ENCODE peak calls at places on chromosomes 16 and 17, in five cellular contexts. R, D, P, S and J are unnamed samples.

GRCh38 chr16:89557230-89557935 is 3.1 kb upstream of the RPL13 start:
- DNase-seq in R (peak), D (peak), P (peak), S (peak), J (peak)

GRCh38 chr16:86112178-86112577 is 213.2 kb downstream of the IRF8 start:
- DNase-seq in R (no peak), D (no peak), P (no peak), S (no peak), J (no peak)

GRCh38 chr16:15464401-15465186 is 30.2 kb downstream of the BMERB1 start:
- DNase-seq in R (no peak), D (no peak), P (peak), S (no peak), J (no peak)

GRCh38 chr17:7703584-7704574 is 1.1 kb upstream of the EFNB3 start:
- DNase-seq in R (peak), D (no peak), P (no peak), S (peak), J (no peak)

GRCh38 chr17:78769200-78769773 is 12.8 kb downstream of the CYTH1 start:
- DNase-seq in R (no peak), D (no peak), P (no peak), S (peak), J (no peak)

GRCh38 chr17:49180303-49180702 is 30.1 kb downstream of the GNGT2 start:
- DNase-seq in R (peak), D (peak), P (peak), S (peak), J (peak)

GRCh38 chr17:80663783-80664206 is 119.2 kb downstream of the RPTOR start:
- DNase-seq in R (no peak), D (peak), P (peak), S (no peak), J (peak)

GRCh38 chr17:59762022-59762825 is 54.8 kb downstream of the VMP1 start:
- DNase-seq in R (no peak), D (no peak), P (peak), S (no peak), J (no peak)

GRCh38 chr17:30808785-30809286 is 15.7 kb downstream of the CRLF3 start:
- DNase-seq in R (no peak), D (no peak), P (no peak), S (peak), J (no peak)

GRCh38 chr17:38969281-38969680 is 2.1 kb upstream of the FBXO47 start:
- DNase-seq in R (no peak), D (no peak), P (no peak), S (no peak), J (no peak)

GRCh38 chr16:27597361-27597760 is 47.4 kb downstream of the KATNIP start:
- DNase-seq in R (no peak), D (no peak), P (no peak), S (no peak), J (no peak)

GRCh38 chr16:57899771-57900661 is 70.9 kb downstream of the CNGB1 start:
- DNase-seq in R (peak), D (peak), P (peak), S (peak), J (peak)

GRCh38 chr16:86604436-86605220 is 26.3 kb downstream of the FOXL1 start:
- DNase-seq in R (no peak), D (no peak), P (no peak), S (peak), J (peak)

GRCh38 chr17:27985306-27985705 is 57.2 kb upstream of the NLK start:
- DNase-seq in R (no peak), D (no peak), P (no peak), S (no peak), J (no peak)

GRCh38 chr16:72963921-72964320 is 84.0 kb downstream of the ZFHX3 start:
- DNase-seq in R (no peak), D (no peak), P (peak), S (no peak), J (no peak)

GRCh38 chr17:18163528-18163927 is 20.1 kb upstream of the ALKBH5 start:
- DNase-seq in R (no peak), D (no peak), P (no peak), S (no peak), J (no peak)

GRCh38 chr16:57997528-57998265 is 2.8 kb downstream of the ZNF319 start:
- DNase-seq in R (no peak), D (no peak), P (no peak), S (no peak), J (no peak)

GRCh38 chr17:2064980-2065785 is 10.3 kb downstream of the HIC1 start:
- DNase-seq in R (no peak), D (peak), P (peak), S (peak), J (peak)

GRCh38 chr17:79160980-79161621 is 86.5 kb downstream of the ENGASE start:
- DNase-seq in R (no peak), D (no peak), P (no peak), S (peak), J (no peak)

GRCh38 chr17:2259769-2260536 is 43.6 kb downstream of the SMG6 start:
- DNase-seq in R (no peak), D (peak), P (peak), S (no peak), J (peak)

GRCh38 chr17:6908807-6909206 is 77.3 kb upstream of the TEKT1 start:
- DNase-seq in R (no peak), D (no peak), P (no peak), S (no peak), J (no peak)

GRCh38 chr17:51860934-51861561 is 297.5 kb downstream of the CA10 start:
- DNase-seq in R (no peak), D (no peak), P (no peak), S (peak), J (no peak)

GRCh38 chr17:41167561-41167960 is 460 bp downstream of the KRTAP4-3 start:
- DNase-seq in R (no peak), D (no peak), P (no peak), S (no peak), J (no peak)

GRCh38 chr17:57989011-57989345 is 924 bp upstream of the VEZF1 start:
- DNase-seq in R (peak), D (no peak), P (peak), S (no peak), J (no peak)

GRCh38 chr16:49050607-49051006 is 231.0 kb downstream of the CBLN1 start:
- DNase-seq in R (no peak), D (peak), P (no peak), S (no peak), J (no peak)

GRCh38 chr17:30780343-30780742 is 44.1 kb downstream of the CRLF3 start:
- DNase-seq in R (no peak), D (no peak), P (no peak), S (no peak), J (no peak)

GRCh38 chr17:69431835-69432234 is 17.3 kb downstream of the MAP2K6 start:
- DNase-seq in R (no peak), D (no peak), P (no peak), S (no peak), J (no peak)

GRCh38 chr17:69437475-69437874 is 23.0 kb downstream of the MAP2K6 start:
- DNase-seq in R (no peak), D (no peak), P (no peak), S (no peak), J (no peak)

GRCh38 chr17:69433093-69433492 is 18.6 kb downstream of the MAP2K6 start:
- DNase-seq in R (no peak), D (no peak), P (no peak), S (no peak), J (no peak)

GRCh38 chr17:69435986-69436696 is 21.6 kb downstream of the MAP2K6 start:
- DNase-seq in R (no peak), D (no peak), P (no peak), S (no peak), J (no peak)

GRCh38 chr17:69434164-69434579 is 19.7 kb downstream of the MAP2K6 start:
- DNase-seq in R (peak), D (no peak), P (peak), S (no peak), J (no peak)
- H3K27ac ChIP-seq in R (no peak), D (no peak), P (no peak), S (no peak), J (no peak)

GRCh38 chr17:37744633-37744927 is 279 bp downstream of the HNF1B start:
- DNase-seq in R (no peak), D (no peak), P (no peak), S (no peak), J (no peak)
- H3K4me3 ChIP-seq in R (no peak), D (no peak), P (no peak), S (no peak), J (no peak)

GRCh38 chr17:75350706-75351105 is 54.8 kb downstream of the GRB2 start:
- DNase-seq in R (no peak), D (no peak), P (no peak), S (no peak), J (no peak)

GRCh38 chr17:75349589-75349988 is 55.9 kb downstream of the GRB2 start:
- DNase-seq in R (no peak), D (no peak), P (no peak), S (no peak), J (no peak)

GRCh38 chr17:75353176-75353575 is 52.3 kb downstream of the GRB2 start:
- DNase-seq in R (no peak), D (no peak), P (no peak), S (no peak), J (no peak)

GRCh38 chr17:75350029-75350428 is 55.4 kb downstream of the GRB2 start:
- DNase-seq in R (no peak), D (no peak), P (no peak), S (peak), J (no peak)

DNA sequence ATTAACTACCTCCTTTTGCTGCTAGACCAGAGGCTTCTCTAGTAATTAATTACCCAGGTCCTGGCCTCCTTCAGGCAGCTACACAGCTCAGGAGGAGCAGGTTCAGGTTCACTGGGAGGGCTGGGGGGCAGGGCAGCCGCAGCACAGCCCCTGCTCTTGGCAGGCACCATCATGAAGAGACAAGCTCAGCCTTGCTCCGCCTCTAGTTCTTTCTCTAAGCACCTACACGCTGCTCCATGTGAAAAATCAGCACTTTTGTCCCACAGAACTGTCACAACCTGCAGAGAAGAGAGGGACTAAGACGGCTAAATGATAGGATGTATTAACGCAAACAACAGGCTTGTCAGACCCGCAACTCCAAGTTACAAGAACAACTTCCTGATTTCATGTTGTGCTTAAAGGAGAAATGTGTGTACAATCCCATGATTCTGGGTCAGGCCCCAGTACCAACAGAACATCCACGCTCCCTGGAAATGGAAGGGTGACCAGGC is 53.4 kb downstream of the GRB2 start:
- DNase-seq in R (peak), D (no peak), P (no peak), S (peak), J (no peak)
- H3K27ac ChIP-seq in R (peak), D (no peak), P (no peak), S (peak), J (no peak)

GRCh38 chr16:51114369-51114768 is 36.7 kb downstream of the SALL1 start:
- DNase-seq in R (no peak), D (no peak), P (no peak), S (no peak), J (no peak)
- H3K4me3 ChIP-seq in R (no peak), D (no peak), P (no peak), S (no peak), J (no peak)

DNA sequence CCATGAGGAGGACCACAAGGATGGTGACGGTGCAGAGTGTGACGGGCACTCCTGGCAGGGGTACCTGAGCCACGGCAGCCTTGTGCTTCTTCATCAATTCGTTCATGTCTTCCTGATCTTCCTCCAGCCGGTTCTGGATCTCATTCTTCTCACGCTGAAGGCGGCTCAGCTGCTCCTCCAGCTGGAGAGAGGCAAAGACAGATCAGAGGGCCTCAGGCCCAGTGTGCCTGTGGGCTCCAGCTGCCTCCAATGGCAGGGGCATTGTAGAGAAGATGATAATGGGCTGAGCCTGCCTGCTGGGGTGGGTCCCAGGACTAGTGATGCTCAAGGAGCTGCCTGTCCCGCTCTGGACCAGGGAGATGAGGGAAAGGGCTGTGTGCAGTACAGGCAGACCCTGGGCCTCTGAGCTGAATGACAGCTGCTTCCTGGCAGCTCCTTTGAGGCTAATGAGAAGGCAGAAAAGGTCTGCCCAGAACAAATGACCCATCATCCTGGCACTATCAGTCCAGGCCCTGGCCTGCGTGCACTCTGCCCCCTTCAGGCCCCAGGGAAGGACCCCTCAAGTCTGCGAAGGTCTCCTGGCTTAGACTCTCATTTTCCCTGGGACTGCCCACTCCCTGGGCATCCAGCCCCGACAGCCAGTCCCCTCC is 47.9 kb downstream of the PIPOX start:
- DNase-seq in R (no peak), D (no peak), P (no peak), S (no peak), J (no peak)
- H3K27ac ChIP-seq in R (no peak), D (no peak), P (no peak), S (no peak), J (no peak)

DNA sequence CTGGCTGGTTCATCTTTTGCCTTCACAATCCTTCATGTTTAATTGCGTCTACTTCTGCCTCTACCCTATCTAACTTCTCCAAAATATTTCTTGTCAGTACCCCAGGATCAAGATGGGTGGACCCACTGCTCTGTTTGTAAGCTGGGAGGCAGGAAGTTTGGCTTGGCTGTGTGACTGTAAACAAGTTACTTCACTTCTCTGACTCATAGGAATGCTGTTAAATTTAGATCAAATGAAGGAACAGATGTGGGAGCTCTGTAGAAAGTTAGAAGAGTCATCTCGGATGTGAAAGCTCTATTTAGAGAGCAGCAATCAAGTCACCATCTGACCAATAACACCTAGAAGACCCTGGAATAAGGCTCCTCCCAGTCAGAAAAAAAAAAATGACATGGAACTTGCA is 55.2 kb upstream of the MRTFB start:
- DNase-seq in R (no peak), D (peak), P (peak), S (no peak), J (no peak)
- H3K4me3 ChIP-seq in R (no peak), D (no peak), P (no peak), S (no peak), J (no peak)